ENCODE peak calls at places on chromosomes 3 and 15, in nine cellular contexts. One of them, this sample, is unnamed.

GRCh38 chr15:31236184-31237041 is 90.2 kb upstream of the KLF13 start:
- DNase-seq in uterus: peak; percentile 93
- DNase-seq in foreskin keratinocyte: no peak
- DNase-seq in ovary: peak; percentile 86
- DNase-seq in fibroblast of lung: peak; percentile 98
- DNase-seq in heart right ventricle: peak; percentile 74
- DNase-seq in esophagus squamous epithelium: no peak
- DNase-seq in adrenal gland: peak; percentile 89
- DNase-seq in aorta: peak; percentile 78
- DNase-seq in this sample: peak; percentile 18

GRCh38 chr15:40957581-40958051 is 4.3 kb downstream of the CHAC1 start:
- DNase-seq in uterus: no peak
- DNase-seq in foreskin keratinocyte: no peak
- DNase-seq in ovary: no peak
- DNase-seq in fibroblast of lung: no peak
- DNase-seq in heart right ventricle: peak; percentile 69
- DNase-seq in esophagus squamous epithelium: no peak
- DNase-seq in adrenal gland: peak; percentile 46
- DNase-seq in aorta: peak; percentile 88
- DNase-seq in this sample: no peak

GRCh38 chr15:55823699-55824098 is 80.7 kb upstream of the PRTG start:
- DNase-seq in uterus: no peak
- DNase-seq in foreskin keratinocyte: no peak
- DNase-seq in ovary: no peak
- DNase-seq in fibroblast of lung: peak; percentile 52
- DNase-seq in heart right ventricle: no peak
- DNase-seq in esophagus squamous epithelium: no peak
- DNase-seq in adrenal gland: no peak
- DNase-seq in aorta: no peak
- DNase-seq in this sample: peak; percentile 66

GRCh38 chr3:87503901-87504498 is 227.6 kb upstream of the POU1F1 start:
- DNase-seq in uterus: no peak
- DNase-seq in foreskin keratinocyte: peak; percentile 47
- DNase-seq in ovary: no peak
- DNase-seq in fibroblast of lung: peak; percentile 18
- DNase-seq in heart right ventricle: no peak
- DNase-seq in esophagus squamous epithelium: no peak
- DNase-seq in adrenal gland: peak; percentile 21
- DNase-seq in aorta: no peak
- DNase-seq in this sample: peak; percentile 59

GRCh38 chr3:135895106-135895733 is 70.3 kb upstream of the PPP2R3A start:
- DNase-seq in uterus: peak; percentile 56
- DNase-seq in foreskin keratinocyte: peak; percentile 37
- DNase-seq in ovary: peak; percentile 70
- DNase-seq in fibroblast of lung: peak; percentile 83
- DNase-seq in heart right ventricle: peak; percentile 70
- DNase-seq in esophagus squamous epithelium: no peak
- DNase-seq in adrenal gland: peak; percentile 86
- DNase-seq in aorta: peak; percentile 85
- DNase-seq in this sample: peak; percentile 84

GRCh38 chr3:187629711-187630110 is 40.5 kb downstream of the SST start:
- DNase-seq in uterus: no peak
- DNase-seq in foreskin keratinocyte: no peak
- DNase-seq in ovary: no peak
- DNase-seq in fibroblast of lung: no peak
- DNase-seq in heart right ventricle: no peak
- DNase-seq in esophagus squamous epithelium: no peak
- DNase-seq in adrenal gland: no peak
- DNase-seq in aorta: no peak
- DNase-seq in this sample: no peak

GRCh38 chr3:42702982-42703694 is 540 bp upstream of the HHATL start:
- DNase-seq in uterus: no peak
- DNase-seq in foreskin keratinocyte: no peak
- DNase-seq in ovary: no peak
- DNase-seq in fibroblast of lung: no peak
- DNase-seq in heart right ventricle: no peak
- DNase-seq in esophagus squamous epithelium: no peak
- DNase-seq in adrenal gland: peak; percentile 8
- DNase-seq in aorta: no peak
- DNase-seq in this sample: no peak

GRCh38 chr3:149407898-149408297 is 30.4 kb upstream of the TM4SF1 start:
- DNase-seq in uterus: no peak
- DNase-seq in foreskin keratinocyte: no peak
- DNase-seq in ovary: no peak
- DNase-seq in fibroblast of lung: peak; percentile 56
- DNase-seq in heart right ventricle: no peak
- DNase-seq in esophagus squamous epithelium: no peak
- DNase-seq in adrenal gland: no peak
- DNase-seq in aorta: no peak
- DNase-seq in this sample: peak; percentile 16

GRCh38 chr15:29873264-29873663 is 51.0 kb upstream of the TJP1 start:
- DNase-seq in uterus: no peak
- DNase-seq in foreskin keratinocyte: no peak
- DNase-seq in ovary: no peak
- DNase-seq in fibroblast of lung: no peak
- DNase-seq in heart right ventricle: no peak
- DNase-seq in esophagus squamous epithelium: no peak
- DNase-seq in adrenal gland: no peak
- DNase-seq in aorta: no peak
- DNase-seq in this sample: no peak

GRCh38 chr3:47910233-47910632 is 106.0 kb downstream of the MAP4 start:
- DNase-seq in uterus: no peak
- DNase-seq in foreskin keratinocyte: no peak
- DNase-seq in ovary: no peak
- DNase-seq in fibroblast of lung: no peak
- DNase-seq in heart right ventricle: no peak
- DNase-seq in esophagus squamous epithelium: no peak
- DNase-seq in adrenal gland: no peak
- DNase-seq in aorta: no peak
- DNase-seq in this sample: no peak

GRCh38 chr3:40615916-40616315 is 91.2 kb downstream of the ZNF621 start:
- DNase-seq in uterus: no peak
- DNase-seq in foreskin keratinocyte: no peak
- DNase-seq in ovary: no peak
- DNase-seq in fibroblast of lung: no peak
- DNase-seq in heart right ventricle: no peak
- DNase-seq in esophagus squamous epithelium: no peak
- DNase-seq in adrenal gland: no peak
- DNase-seq in aorta: no peak
- DNase-seq in this sample: no peak

GRCh38 chr3:52025453-52025852 is 29.8 kb upstream of the RPL29 start:
- DNase-seq in uterus: no peak
- DNase-seq in foreskin keratinocyte: no peak
- DNase-seq in ovary: no peak
- DNase-seq in fibroblast of lung: no peak
- DNase-seq in heart right ventricle: no peak
- DNase-seq in esophagus squamous epithelium: no peak
- DNase-seq in adrenal gland: no peak
- DNase-seq in aorta: no peak
- DNase-seq in this sample: no peak

GRCh38 chr3:150462108-150462507 is 54.0 kb downstream of the TSC22D2 start:
- DNase-seq in uterus: no peak
- DNase-seq in foreskin keratinocyte: no peak
- DNase-seq in ovary: no peak
- DNase-seq in fibroblast of lung: peak; percentile 57
- DNase-seq in heart right ventricle: no peak
- DNase-seq in esophagus squamous epithelium: no peak
- DNase-seq in adrenal gland: no peak
- DNase-seq in aorta: no peak
- DNase-seq in this sample: no peak

GRCh38 chr3:104596551-104596950 is 770.2 kb upstream of the ALCAM start:
- DNase-seq in uterus: no peak
- DNase-seq in foreskin keratinocyte: no peak
- DNase-seq in ovary: no peak
- DNase-seq in fibroblast of lung: peak; percentile 68
- DNase-seq in heart right ventricle: no peak
- DNase-seq in esophagus squamous epithelium: no peak
- DNase-seq in adrenal gland: no peak
- DNase-seq in aorta: no peak
- DNase-seq in this sample: peak; percentile 61

GRCh38 chr15:78938608-78939488 is 6.0 kb downstream of the CTSH start:
- DNase-seq in uterus: no peak
- DNase-seq in foreskin keratinocyte: no peak
- DNase-seq in ovary: no peak
- DNase-seq in fibroblast of lung: no peak
- DNase-seq in heart right ventricle: no peak
- DNase-seq in esophagus squamous epithelium: no peak
- DNase-seq in adrenal gland: no peak
- DNase-seq in aorta: no peak
- DNase-seq in this sample: no peak
- H3K27ac ChIP-seq in uterus: no peak overlapping the region
- H3K27ac ChIP-seq in foreskin keratinocyte: no peak overlapping the region
- H3K27ac ChIP-seq in ovary: no peak overlapping the region
- H3K27ac ChIP-seq in fibroblast of lung: no peak overlapping the region
- H3K27ac ChIP-seq in heart right ventricle: peak overlapping the region; percentile 41
- H3K27ac ChIP-seq in esophagus squamous epithelium: peak overlapping the region; percentile 61
- H3K27ac ChIP-seq in adrenal gland: peak overlapping the region; percentile 41
- H3K27ac ChIP-seq in aorta: no peak overlapping the region
- H3K27ac ChIP-seq in this sample: no peak overlapping the region

DNA sequence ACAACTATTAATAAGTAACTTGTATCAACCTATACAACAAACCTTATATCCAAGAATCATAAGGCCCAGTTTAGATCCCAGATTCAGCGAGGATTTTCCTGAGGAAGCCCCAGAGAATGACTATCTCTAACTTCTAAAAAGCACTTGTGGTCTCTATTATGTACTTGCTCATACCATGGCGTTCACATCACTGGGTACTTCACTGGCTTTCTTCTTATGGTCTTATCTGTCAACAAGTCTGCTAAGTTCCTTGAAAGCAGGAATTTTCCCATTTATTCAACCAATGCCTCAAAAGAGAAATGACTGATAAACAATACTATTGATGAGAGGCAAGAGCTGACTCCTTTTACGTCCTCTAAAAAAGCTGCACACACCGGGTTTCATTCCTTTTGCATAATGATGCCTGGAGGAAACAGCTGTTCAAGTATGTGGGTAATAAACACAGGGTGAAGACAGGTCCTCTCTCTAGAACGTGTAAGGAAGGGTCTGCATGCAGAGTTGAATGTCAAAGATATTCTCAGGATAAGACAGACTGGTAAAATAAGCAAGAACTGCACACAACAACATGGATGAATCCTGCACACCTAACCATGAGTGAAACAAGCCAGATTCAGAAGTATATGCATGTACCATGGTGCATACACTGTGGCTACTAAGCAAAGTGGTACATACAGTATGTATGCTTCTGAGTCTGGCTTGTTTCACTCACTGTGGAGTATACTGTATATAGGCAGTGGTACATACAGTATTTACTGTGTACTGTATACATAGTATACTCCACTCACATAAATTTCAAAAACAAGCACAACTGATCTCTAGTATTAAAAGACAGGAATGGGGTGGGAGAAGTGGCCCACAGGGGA is 408.7 kb downstream of the SHQ1 start:
- DNase-seq in uterus: no peak
- DNase-seq in foreskin keratinocyte: no peak
- DNase-seq in ovary: no peak
- DNase-seq in fibroblast of lung: no peak
- DNase-seq in heart right ventricle: no peak
- DNase-seq in esophagus squamous epithelium: no peak
- DNase-seq in adrenal gland: no peak
- DNase-seq in aorta: no peak
- DNase-seq in this sample: no peak
- H3K4me1 ChIP-seq in uterus: no peaks in the 10 kb centered on the region
- H3K4me1 ChIP-seq in foreskin keratinocyte: peaks cover 9% of the 10 kb centered on the region
- H3K4me1 ChIP-seq in ovary: peaks cover 18% of the 10 kb centered on the region
- H3K4me1 ChIP-seq in fibroblast of lung: no peaks in the 10 kb centered on the region
- H3K4me1 ChIP-seq in heart right ventricle: peaks cover 52% of the 10 kb centered on the region
- H3K4me1 ChIP-seq in esophagus squamous epithelium: peaks cover 10% of the 10 kb centered on the region
- H3K4me1 ChIP-seq in adrenal gland: peaks cover 30% of the 10 kb centered on the region
- H3K4me1 ChIP-seq in aorta: no peaks in the 10 kb centered on the region
- H3K4me1 ChIP-seq in this sample: peaks cover 39% of the 10 kb centered on the region

GRCh38 chr15:78418681-78419080 is 19.3 kb upstream of the IREB2 start:
- DNase-seq in uterus: no peak
- DNase-seq in foreskin keratinocyte: no peak
- DNase-seq in ovary: no peak
- DNase-seq in fibroblast of lung: no peak
- DNase-seq in heart right ventricle: no peak
- DNase-seq in esophagus squamous epithelium: no peak
- DNase-seq in adrenal gland: no peak
- DNase-seq in aorta: no peak
- DNase-seq in this sample: no peak

GRCh38 chr15:78419331-78419730 is 18.7 kb upstream of the IREB2 start:
- DNase-seq in uterus: no peak
- DNase-seq in foreskin keratinocyte: no peak
- DNase-seq in ovary: no peak
- DNase-seq in fibroblast of lung: no peak
- DNase-seq in heart right ventricle: no peak
- DNase-seq in esophagus squamous epithelium: no peak
- DNase-seq in adrenal gland: no peak
- DNase-seq in aorta: no peak
- DNase-seq in this sample: no peak

GRCh38 chr15:78420220-78420619 is 17.8 kb upstream of the IREB2 start:
- DNase-seq in uterus: no peak
- DNase-seq in foreskin keratinocyte: no peak
- DNase-seq in ovary: no peak
- DNase-seq in fibroblast of lung: no peak
- DNase-seq in heart right ventricle: no peak
- DNase-seq in esophagus squamous epithelium: no peak
- DNase-seq in adrenal gland: no peak
- DNase-seq in aorta: no peak
- DNase-seq in this sample: no peak

GRCh38 chr15:78420766-78421165 is 17.2 kb upstream of the IREB2 start:
- DNase-seq in uterus: no peak
- DNase-seq in foreskin keratinocyte: no peak
- DNase-seq in ovary: no peak
- DNase-seq in fibroblast of lung: no peak
- DNase-seq in heart right ventricle: no peak
- DNase-seq in esophagus squamous epithelium: no peak
- DNase-seq in adrenal gland: no peak
- DNase-seq in aorta: no peak
- DNase-seq in this sample: no peak

DNA sequence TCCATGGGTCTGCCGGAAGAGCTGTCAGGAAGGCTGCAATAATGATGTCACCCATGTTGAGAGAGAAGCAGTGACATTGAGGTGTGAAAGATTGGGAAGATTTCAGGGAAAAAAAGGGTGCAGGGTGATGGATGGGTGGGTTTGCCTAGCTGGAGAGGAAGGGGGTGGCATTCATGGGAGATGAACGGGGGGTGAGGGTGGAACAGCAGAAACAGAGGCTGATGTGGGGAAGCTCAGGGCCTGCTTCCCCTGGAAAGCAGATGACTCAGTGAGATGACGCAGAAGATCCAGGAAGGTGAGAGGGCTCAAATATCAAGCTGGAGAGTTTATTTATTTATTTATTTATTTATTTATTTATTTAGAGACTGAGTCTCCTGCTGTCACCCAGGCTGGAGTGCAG is 19.8 kb upstream of the IREB2 start:
- DNase-seq in uterus: no peak
- DNase-seq in foreskin keratinocyte: no peak
- DNase-seq in ovary: no peak
- DNase-seq in fibroblast of lung: no peak
- DNase-seq in heart right ventricle: no peak
- DNase-seq in esophagus squamous epithelium: no peak
- DNase-seq in adrenal gland: no peak
- DNase-seq in aorta: no peak
- DNase-seq in this sample: no peak
- H3K27me3 ChIP-seq in uterus: no peaks in the 10 kb centered on the region
- H3K27me3 ChIP-seq in foreskin keratinocyte: no peaks in the 10 kb centered on the region
- H3K27me3 ChIP-seq in ovary: no peaks in the 10 kb centered on the region
- H3K27me3 ChIP-seq in fibroblast of lung: no peaks in the 10 kb centered on the region
- H3K27me3 ChIP-seq in heart right ventricle: no peaks in the 10 kb centered on the region
- H3K27me3 ChIP-seq in esophagus squamous epithelium: no peaks in the 10 kb centered on the region
- H3K27me3 ChIP-seq in adrenal gland: peaks cover 4% of the 10 kb centered on the region
- H3K27me3 ChIP-seq in aorta: no peaks in the 10 kb centered on the region
- H3K27me3 ChIP-seq in this sample: no peaks in the 10 kb centered on the region

GRCh38 chr15:61047783-61048182 is 181.3 kb downstream of the RORA start:
- DNase-seq in uterus: no peak
- DNase-seq in foreskin keratinocyte: no peak
- DNase-seq in ovary: no peak
- DNase-seq in fibroblast of lung: no peak
- DNase-seq in heart right ventricle: no peak
- DNase-seq in esophagus squamous epithelium: no peak
- DNase-seq in adrenal gland: no peak
- DNase-seq in aorta: no peak
- DNase-seq in this sample: no peak
- H3K27ac ChIP-seq in uterus: no peak overlapping the region
- H3K27ac ChIP-seq in foreskin keratinocyte: no peak overlapping the region
- H3K27ac ChIP-seq in ovary: no peak overlapping the region
- H3K27ac ChIP-seq in fibroblast of lung: no peak overlapping the region
- H3K27ac ChIP-seq in heart right ventricle: no peak overlapping the region
- H3K27ac ChIP-seq in esophagus squamous epithelium: no peak overlapping the region
- H3K27ac ChIP-seq in adrenal gland: no peak overlapping the region
- H3K27ac ChIP-seq in aorta: no peak overlapping the region
- H3K27ac ChIP-seq in this sample: no peak overlapping the region

This sample was measured in cardiac muscle cell.